ENCODE peak calls at places on chromosomes 6 and 20, in seven cellular contexts. One of them, this sample, is unnamed.

GRCh38 chr20:54515788-54516324 is 40.5 kb downstream of the DOK5 start:
- DNase-seq in foreskin fibroblast: peak
- DNase-seq in HS-27A: no peak
- DNase-seq in SW480: no peak
- DNase-seq in EH: no peak
- DNase-seq in stimulated activated CD4-positive, alpha-beta T cell treated with anti-CD3 and anti-CD28 coated beads, Interleukin-4, amount 100 ng/mL, for 1 hour: no peak
- DNase-seq in stimulated activated CD8-positive, alpha-beta memory T cell treated with anti-CD3 and anti-CD28 coated beads, Interleukin-12 subunit alpha, Interleukin-12 subunit beta, amount 100 ng/mL, for 4 hours: no peak
- DNase-seq in this sample: no peak

GRCh38 chr20:14142964-14143627 is 147.8 kb downstream of the MACROD2 start:
- DNase-seq in stimulated activated CD8-positive, alpha-beta memory T cell treated with anti-CD3 and anti-CD28 coated beads, Interleukin-12 subunit alpha, Interleukin-12 subunit beta, amount 100 ng/mL, for 4 hours: no peak
- DNase-seq in foreskin fibroblast: peak
- DNase-seq in stimulated activated CD4-positive, alpha-beta T cell treated with anti-CD3 and anti-CD28 coated beads, Interleukin-4, amount 100 ng/mL, for 1 hour: no peak
- DNase-seq in HS-27A: peak
- DNase-seq in EH: peak
- DNase-seq in SW480: no peak
- DNase-seq in this sample: peak

GRCh38 chr20:50996901-50997830 is 25.7 kb downstream of the KCNG1 start:
- DNase-seq in stimulated activated CD8-positive, alpha-beta memory T cell treated with anti-CD3 and anti-CD28 coated beads, Interleukin-12 subunit alpha, Interleukin-12 subunit beta, amount 100 ng/mL, for 4 hours: no peak
- DNase-seq in EH: peak
- DNase-seq in foreskin fibroblast: peak
- DNase-seq in SW480: no peak
- DNase-seq in HS-27A: no peak
- DNase-seq in stimulated activated CD4-positive, alpha-beta T cell treated with anti-CD3 and anti-CD28 coated beads, Interleukin-4, amount 100 ng/mL, for 1 hour: no peak
- DNase-seq in this sample: no peak

GRCh38 chr6:126721581-126722145 is 381.7 kb downstream of the CENPW start:
- DNase-seq in stimulated activated CD8-positive, alpha-beta memory T cell treated with anti-CD3 and anti-CD28 coated beads, Interleukin-12 subunit alpha, Interleukin-12 subunit beta, amount 100 ng/mL, for 4 hours: no peak
- DNase-seq in EH: peak
- DNase-seq in foreskin fibroblast: peak
- DNase-seq in SW480: no peak
- DNase-seq in stimulated activated CD4-positive, alpha-beta T cell treated with anti-CD3 and anti-CD28 coated beads, Interleukin-4, amount 100 ng/mL, for 1 hour: no peak
- DNase-seq in HS-27A: peak
- DNase-seq in this sample: peak

GRCh38 chr20:63315982-63316491 is 23.1 kb downstream of the COL20A1 start:
- DNase-seq in stimulated activated CD4-positive, alpha-beta T cell treated with anti-CD3 and anti-CD28 coated beads, Interleukin-4, amount 100 ng/mL, for 1 hour: no peak
- DNase-seq in foreskin fibroblast: no peak
- DNase-seq in stimulated activated CD8-positive, alpha-beta memory T cell treated with anti-CD3 and anti-CD28 coated beads, Interleukin-12 subunit alpha, Interleukin-12 subunit beta, amount 100 ng/mL, for 4 hours: no peak
- DNase-seq in EH: no peak
- DNase-seq in SW480: no peak
- DNase-seq in HS-27A: no peak
- DNase-seq in this sample: no peak

GRCh38 chr20:25538838-25539665 is 46.3 kb downstream of the NINL start:
- DNase-seq in SW480: no peak
- DNase-seq in stimulated activated CD4-positive, alpha-beta T cell treated with anti-CD3 and anti-CD28 coated beads, Interleukin-4, amount 100 ng/mL, for 1 hour: no peak
- DNase-seq in HS-27A: no peak
- DNase-seq in stimulated activated CD8-positive, alpha-beta memory T cell treated with anti-CD3 and anti-CD28 coated beads, Interleukin-12 subunit alpha, Interleukin-12 subunit beta, amount 100 ng/mL, for 4 hours: no peak
- DNase-seq in EH: no peak
- DNase-seq in foreskin fibroblast: no peak
- DNase-seq in this sample: no peak

GRCh38 chr20:46893877-46894578 is 615 bp upstream of the EYA2 start:
- DNase-seq in SW480: peak
- DNase-seq in HS-27A: no peak
- DNase-seq in foreskin fibroblast: no peak
- DNase-seq in stimulated activated CD8-positive, alpha-beta memory T cell treated with anti-CD3 and anti-CD28 coated beads, Interleukin-12 subunit alpha, Interleukin-12 subunit beta, amount 100 ng/mL, for 4 hours: no peak
- DNase-seq in stimulated activated CD4-positive, alpha-beta T cell treated with anti-CD3 and anti-CD28 coated beads, Interleukin-4, amount 100 ng/mL, for 1 hour: no peak
- DNase-seq in EH: no peak
- DNase-seq in this sample: no peak

GRCh38 chr6:45661667-45662066 is 283.9 kb upstream of the SUPT3H start:
- DNase-seq in SW480: peak
- DNase-seq in HS-27A: no peak
- DNase-seq in EH: peak
- DNase-seq in stimulated activated CD8-positive, alpha-beta memory T cell treated with anti-CD3 and anti-CD28 coated beads, Interleukin-12 subunit alpha, Interleukin-12 subunit beta, amount 100 ng/mL, for 4 hours: no peak
- DNase-seq in stimulated activated CD4-positive, alpha-beta T cell treated with anti-CD3 and anti-CD28 coated beads, Interleukin-4, amount 100 ng/mL, for 1 hour: no peak
- DNase-seq in foreskin fibroblast: peak
- DNase-seq in this sample: peak

GRCh38 chr6:126054802-126055201 is 68.5 kb downstream of the TRMT11 start:
- DNase-seq in EH: no peak
- DNase-seq in foreskin fibroblast: no peak
- DNase-seq in SW480: no peak
- DNase-seq in stimulated activated CD4-positive, alpha-beta T cell treated with anti-CD3 and anti-CD28 coated beads, Interleukin-4, amount 100 ng/mL, for 1 hour: no peak
- DNase-seq in stimulated activated CD8-positive, alpha-beta memory T cell treated with anti-CD3 and anti-CD28 coated beads, Interleukin-12 subunit alpha, Interleukin-12 subunit beta, amount 100 ng/mL, for 4 hours: no peak
- DNase-seq in HS-27A: no peak
- DNase-seq in this sample: no peak

GRCh38 chr20:22529150-22530019 is 55.0 kb downstream of the FOXA2 start:
- DNase-seq in foreskin fibroblast: no peak
- DNase-seq in EH: no peak
- DNase-seq in stimulated activated CD4-positive, alpha-beta T cell treated with anti-CD3 and anti-CD28 coated beads, Interleukin-4, amount 100 ng/mL, for 1 hour: no peak
- DNase-seq in stimulated activated CD8-positive, alpha-beta memory T cell treated with anti-CD3 and anti-CD28 coated beads, Interleukin-12 subunit alpha, Interleukin-12 subunit beta, amount 100 ng/mL, for 4 hours: no peak
- DNase-seq in HS-27A: no peak
- DNase-seq in SW480: peak
- DNase-seq in this sample: no peak

GRCh38 chr6:44270526-44271405 is 516 bp downstream of the TMEM151B start:
- DNase-seq in stimulated activated CD8-positive, alpha-beta memory T cell treated with anti-CD3 and anti-CD28 coated beads, Interleukin-12 subunit alpha, Interleukin-12 subunit beta, amount 100 ng/mL, for 4 hours: no peak
- DNase-seq in HS-27A: no peak
- DNase-seq in foreskin fibroblast: no peak
- DNase-seq in EH: no peak
- DNase-seq in SW480: no peak
- DNase-seq in stimulated activated CD4-positive, alpha-beta T cell treated with anti-CD3 and anti-CD28 coated beads, Interleukin-4, amount 100 ng/mL, for 1 hour: no peak
- DNase-seq in this sample: no peak

GRCh38 chr6:40819182-40819834 is 219.7 kb downstream of the UNC5CL start:
- DNase-seq in stimulated activated CD4-positive, alpha-beta T cell treated with anti-CD3 and anti-CD28 coated beads, Interleukin-4, amount 100 ng/mL, for 1 hour: no peak
- DNase-seq in EH: no peak
- DNase-seq in HS-27A: no peak
- DNase-seq in stimulated activated CD8-positive, alpha-beta memory T cell treated with anti-CD3 and anti-CD28 coated beads, Interleukin-12 subunit alpha, Interleukin-12 subunit beta, amount 100 ng/mL, for 4 hours: no peak
- DNase-seq in SW480: peak
- DNase-seq in foreskin fibroblast: no peak
- DNase-seq in this sample: no peak

This sample was measured in skeletal muscle cell.